ENCODE peak calls at places on chromosomes 2 and 18, in five cellular contexts. U is NCI-H1092 treated with DMSO at 0.1 percent for 48 hours, D is kidney glomerular epithelial cell, G is NCI-H510A, H is EL. W is an unnamed sample.

GRCh38 chr18:58753976-58754375 is 82.7 kb downstream of the MALT1 start:
- DNase-seq in U (no peak), D (no peak), H (peak), G (no peak), W (no peak)

GRCh38 chr18:44548291-44549221 is 132.1 kb upstream of the SETBP1 start:
- DNase-seq in U (no peak), D (no peak), G (no peak), H (no peak), W (no peak)

GRCh38 chr18:23225518-23225917 is 90.2 kb downstream of the CABLES1 start:
- DNase-seq in H (peak), U (no peak), D (no peak), G (no peak), W (no peak)

GRCh38 chr18:76823166-76823539 is 796 bp downstream of the ZNF236 start:
- DNase-seq in H (no peak), D (no peak), U (no peak), G (no peak), W (no peak)

GRCh38 chr2:144548088-144548487 is 28.2 kb upstream of the ZEB2 start:
- DNase-seq in H (no peak), D (no peak), U (no peak), G (no peak), W (no peak)

GRCh38 chr2:196535742-196536141 is 103.8 kb upstream of the CCDC150 start:
- DNase-seq in G (no peak), U (no peak), D (no peak), H (no peak), W (no peak)

GRCh38 chr18:43482600-43482999 is 205.3 kb upstream of the SYT4 start:
- DNase-seq in H (no peak), D (no peak), U (no peak), G (no peak), W (no peak)

GRCh38 chr18:9405977-9406376 is 69.3 kb upstream of the RALBP1 start:
- DNase-seq in H (no peak), D (no peak), U (no peak), G (no peak), W (no peak)

GRCh38 chr2:233349005-233349998 is 5.0 kb upstream of the DGKD start:
- DNase-seq in G (peak), D (no peak), H (no peak), U (peak), W (peak)

GRCh38 chr18:72444756-72445155 is 99.4 kb downstream of the CBLN2 start:
- DNase-seq in G (no peak), H (no peak), U (no peak), D (no peak), W (no peak)

GRCh38 chr2:239149501-239149900 is 251.3 kb downstream of the HDAC4 start:
- DNase-seq in H (no peak), U (no peak), G (no peak), D (no peak), W (no peak)

GRCh38 chr18:67386028-67386427 is 130.5 kb downstream of the DSEL start:
- DNase-seq in D (no peak), H (peak), U (no peak), G (no peak), W (no peak)

GRCh38 chr2:189552334-189552990 is 28.1 kb downstream of the SLC40A1 start:
- DNase-seq in H (no peak), D (no peak), U (no peak), G (no peak), W (no peak)

GRCh38 chr2:112201706-112202430 is 53.0 kb downstream of the ZC3H8 start:
- DNase-seq in D (no peak), U (no peak), H (no peak), G (no peak), W (no peak)

GRCh38 chr2:127664065-127664894 is 11.1 kb downstream of the LIMS2 start:
- DNase-seq in G (no peak), D (no peak), H (no peak), U (no peak), W (no peak)

GRCh38 chr2:71884303-71885042 is 263.2 kb downstream of the CYP26B1 start:
- DNase-seq in H (peak), U (no peak), D (no peak), G (no peak), W (no peak)

GRCh38 chr2:186309901-186310300 is 176.2 kb upstream of the ZC3H15 start:
- DNase-seq in G (no peak), H (no peak), U (no peak), D (no peak), W (no peak)

GRCh38 chr2:1701556-1702185 is 42.6 kb downstream of the PXDN start:
- DNase-seq in G (peak), D (no peak), H (no peak), U (no peak), W (no peak)

GRCh38 chr2:195117036-195117435 is 540.0 kb upstream of the SLC39A10 start:
- DNase-seq in H (no peak), G (no peak), U (no peak), D (no peak), W (no peak)

GRCh38 chr18:830315-830901 is 18.4 kb upstream of the YES1 start:
- DNase-seq in H (peak), U (no peak), D (no peak), G (no peak), W (no peak)

GRCh38 chr2:227890495-227891079 is 19.2 kb downstream of the DAW1 start:
- DNase-seq in D (peak), H (peak), U (peak), G (peak), W (peak)

GRCh38 chr2:174577967-174578589 is 19.5 kb downstream of the WIPF1 start:
- DNase-seq in U (no peak), H (peak), G (no peak), D (peak), W (no peak)

GRCh38 chr18:79567481-79568147 is 112.0 kb upstream of the CTDP1 start:
- DNase-seq in G (no peak), D (peak), H (peak), U (peak), W (peak)

GRCh38 chr18:24674236-24675004 is 214.0 kb downstream of the HRH4 start:
- DNase-seq in H (no peak), G (no peak), U (no peak), D (no peak), W (no peak)

GRCh38 chr2:45814528-45814927 is 163.1 kb downstream of the PRKCE start:
- DNase-seq in U (no peak), H (no peak), D (no peak), G (no peak), W (no peak)

GRCh38 chr18:38940863-38941531 is 1375.4 kb upstream of the CELF4 start:
- DNase-seq in G (no peak), H (peak), U (no peak), D (peak), W (no peak)

GRCh38 chr2:190986221-190986953 is 27.6 kb downstream of the STAT1 start:
- DNase-seq in D (no peak), G (peak), U (no peak), H (no peak), W (no peak)

GRCh38 chr2:187461294-187462261 is 13.5 kb upstream of the CALCRL start:
- DNase-seq in D (no peak), H (no peak), U (no peak), G (no peak), W (no peak)

GRCh38 chr2:166406374-166406773 is 30.6 kb upstream of the SCN9A start:
- DNase-seq in D (no peak), G (no peak), U (no peak), H (no peak), W (no peak)

GRCh38 chr2:101745711-101746694 is 48.5 kb downstream of the MAP4K4 start:
- DNase-seq in H (peak), G (no peak), U (no peak), D (peak), W (no peak)

GRCh38 chr2:15588329-15588919 is 3.2 kb upstream of the DDX1 start:
- DNase-seq in U (peak), H (peak), G (peak), D (peak), W (peak)

GRCh38 chr2:159996792-159997546 is 65.4 kb downstream of the PLA2R1 start:
- DNase-seq in G (no peak), U (no peak), D (peak), H (peak), W (no peak)

GRCh38 chr2:131567891-131568290 is 40.2 kb downstream of the CCDC74A start:
- DNase-seq in D (no peak), U (no peak), H (no peak), G (no peak), W (no peak)

GRCh38 chr2:197998702-197999101 is 194.3 kb downstream of the PLCL1 start:
- DNase-seq in G (no peak), U (no peak), D (no peak), H (no peak), W (no peak)

W was measured in DMS153.